ENCODE peak calls at places on chromosomes 2 and 18, in six cellular contexts. A is HCT116, V is H1, P is K562, E is HepG2, F is GM12878. W is an unnamed sample.

GRCh38 chr18:68391801-68392200 is 323.1 kb downstream of the TMX3 start:
- DNase-seq in A (no peak), V (no peak), P (no peak), E (no peak), F (no peak), W (no peak)

GRCh38 chr18:49733896-49734585 is 79.3 kb downstream of the ACAA2 start:
- DNase-seq in A (no peak), V (no peak), P (no peak), E (no peak), F (no peak), W (no peak)

GRCh38 chr18:63890950-63891304 is 3.4 kb downstream of the SERPINB2 start:
- DNase-seq in A (no peak), V (no peak), P (no peak), E (peak; percentile 51), F (no peak), W (peak; percentile 21)

GRCh38 chr2:67304300-67304890 is 92.7 kb upstream of the ETAA1 start:
- DNase-seq in A (no peak), V (no peak), P (no peak), E (no peak), F (no peak), W (no peak)

GRCh38 chr18:22493940-22494339 is 76.2 kb upstream of the CTAGE1 start:
- DNase-seq in A (no peak), V (no peak), P (no peak), E (no peak), F (no peak), W (no peak)

GRCh38 chr2:208657468-208657867 is 250.9 kb downstream of the PTH2R start:
- DNase-seq in A (peak; percentile 23), V (no peak), P (no peak), E (no peak), F (no peak), W (peak; percentile 13)

GRCh38 chr18:24108621-24109020 is 30.2 kb upstream of the CABYR start:
- DNase-seq in A (no peak), V (no peak), P (no peak), E (no peak), F (no peak), W (peak; percentile 57)

GRCh38 chr2:219661955-219662395 is 34.5 kb downstream of the SLC4A3 start:
- DNase-seq in A (no peak), V (no peak), P (peak; percentile 31), E (no peak), F (no peak), W (no peak)

GRCh38 chr2:174833737-174834136 is 69.5 kb upstream of the CHRNA1 start:
- DNase-seq in A (no peak), V (no peak), P (no peak), E (no peak), F (no peak), W (no peak)

GRCh38 chr2:82790277-82791021 is 1668.6 kb downstream of the SUCLG1 start:
- DNase-seq in A (no peak), V (no peak), P (no peak), E (peak; percentile 7), F (no peak), W (peak; percentile 8)

GRCh38 chr2:86393521-86394490 is 47.4 kb upstream of the KDM3A start:
- DNase-seq in A (peak; percentile 12), V (no peak), P (no peak), E (no peak), F (no peak), W (no peak)

GRCh38 chr2:1518891-1519530 is 105.7 kb downstream of the TPO start:
- DNase-seq in A (no peak), V (no peak), P (no peak), E (no peak), F (no peak), W (no peak)

GRCh38 chr2:170217778-170218251 is 39.9 kb downstream of the MYO3B start:
- DNase-seq in A (no peak), V (no peak), P (no peak), E (no peak), F (no peak), W (no peak)

GRCh38 chr2:170006592-170007327 is 171.2 kb upstream of the MYO3B start:
- DNase-seq in A (no peak), V (no peak), P (no peak), E (no peak), F (no peak), W (no peak)

GRCh38 chr2:83068706-83069105 is 1390.4 kb downstream of the SUCLG1 start:
- DNase-seq in A (no peak), V (no peak), P (no peak), E (no peak), F (no peak), W (no peak)

GRCh38 chr2:54394392-54394791 is 61.7 kb upstream of the SPTBN1 start:
- DNase-seq in A (no peak), V (no peak), P (no peak), E (no peak), F (peak; percentile 17), W (no peak)

GRCh38 chr2:10935953-10936942 is 24.5 kb downstream of the KCNF1 start:
- DNase-seq in A (peak; percentile 94), V (peak; percentile 58), P (peak; percentile 28), E (peak; percentile 98), F (no peak), W (peak; percentile 57)

GRCh38 chr2:44168684-44169154 is at the start of gene PPM1B:
- DNase-seq in A (no peak), V (peak; percentile 99), P (no peak), E (no peak), F (no peak), W (no peak)

GRCh38 chr2:192700934-192701333 is 506.2 kb upstream of the TMEFF2 start:
- DNase-seq in A (no peak), V (no peak), P (no peak), E (no peak), F (no peak), W (no peak)

GRCh38 chr2:234518986-234519642 is 22.2 kb upstream of the ARL4C start:
- DNase-seq in A (no peak), V (no peak), P (no peak), E (no peak), F (no peak), W (peak; percentile 10)

GRCh38 chr18:429030-429429 is 71.5 kb downstream of the COLEC12 start:
- DNase-seq in A (no peak), V (no peak), P (no peak), E (no peak), F (no peak), W (no peak)

GRCh38 chr2:72263781-72264060 is 116.1 kb upstream of the CYP26B1 start:
- DNase-seq in A (no peak), V (no peak), P (no peak), E (no peak), F (no peak), W (no peak)

GRCh38 chr2:53569957-53570727 is 197.5 kb upstream of the CHAC2 start:
- DNase-seq in A (no peak), V (no peak), P (no peak), E (no peak), F (no peak), W (peak; percentile 19)

GRCh38 chr2:102082591-102083586 is 59.7 kb upstream of the IL1R1 start:
- DNase-seq in A (peak; percentile 56), V (no peak), P (peak; percentile 29), E (peak; percentile 67), F (peak; percentile 88), W (no peak)

GRCh38 chr2:156065912-156066311 is 266.6 kb downstream of the NR4A2 start:
- DNase-seq in A (no peak), V (no peak), P (peak; percentile 22), E (peak; percentile 18), F (no peak), W (peak; percentile 56)

GRCh38 chr18:60892441-60892840 is 440.8 kb upstream of the CDH20 start:
- DNase-seq in A (no peak), V (no peak), P (no peak), E (no peak), F (no peak), W (no peak)

GRCh38 chr18:76604642-76605240 is 109.7 kb upstream of the ZNF516 start:
- DNase-seq in A (no peak), V (no peak), P (no peak), E (no peak), F (no peak), W (no peak)

GRCh38 chr2:181655519-181655918 is 1.4 kb downstream of the CERKL start:
- DNase-seq in A (no peak), V (no peak), P (no peak), E (no peak), F (no peak), W (no peak)

GRCh38 chr18:6954501-6954900 is 163.1 kb downstream of the LAMA1 start:
- DNase-seq in A (no peak), V (no peak), P (no peak), E (no peak), F (no peak), W (no peak)

GRCh38 chr2:9800975-9801723 is 42.1 kb upstream of the TAF1B start:
- DNase-seq in A (no peak), V (no peak), P (peak; percentile 69), E (peak; percentile 30), F (no peak), W (no peak)
- TF ChIP-seq JUND in A (no peak), V (no peak), P (no peak), E (no peak), F (no peak), W (no peak)

DNA sequence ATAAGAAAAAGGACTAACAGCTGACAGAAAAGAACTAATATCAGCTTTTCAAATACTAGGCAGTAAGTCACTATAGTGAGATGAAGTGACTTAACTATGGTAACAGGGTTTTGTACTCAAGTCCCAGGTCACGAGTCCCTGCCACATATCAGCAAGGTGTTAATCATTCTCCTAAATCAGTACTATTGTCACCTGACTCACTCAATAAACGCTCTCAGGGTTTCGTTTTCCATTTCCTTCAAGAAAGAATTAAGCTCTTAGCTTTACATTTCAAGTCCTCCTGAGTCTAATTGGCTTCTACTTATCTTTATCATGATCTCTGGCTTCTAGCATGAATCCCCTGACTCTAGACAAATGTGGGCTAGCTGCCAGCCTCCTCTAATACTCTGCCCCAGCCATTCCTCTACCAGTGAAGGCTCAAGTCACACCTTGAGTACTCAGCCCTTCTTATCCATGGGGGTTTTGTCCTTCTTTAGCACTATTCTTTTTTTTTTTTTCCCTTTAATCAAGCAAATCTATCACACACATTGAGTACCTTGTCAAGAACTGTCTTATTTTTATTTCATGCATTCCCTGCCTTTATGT is 20.1 kb downstream of the BUB1 start:
- DNase-seq in A (no peak), V (no peak), P (no peak), E (no peak), F (no peak), W (no peak)
- TF ChIP-seq JUND in A (no peak), V (no peak), P (no peak), E (no peak), F (no peak), W (no peak)

GRCh38 chr18:44897445-44898215 is 216.9 kb downstream of the SETBP1 start:
- DNase-seq in A (no peak), V (no peak), P (no peak), E (no peak), F (no peak), W (no peak)
- TF ChIP-seq JUND in A (no peak), V (no peak), P (no peak), E (no peak), F (no peak), W (no peak)

GRCh38 chr2:239994086-239994485 is 31.1 kb downstream of the NDUFA10 start:
- DNase-seq in A (no peak), V (no peak), P (no peak), E (no peak), F (no peak), W (no peak)

GRCh38 chr2:239990966-239991365 is 34.2 kb downstream of the NDUFA10 start:
- DNase-seq in A (no peak), V (no peak), P (no peak), E (no peak), F (no peak), W (no peak)

GRCh38 chr2:239993291-239993690 is 31.9 kb downstream of the NDUFA10 start:
- DNase-seq in A (no peak), V (no peak), P (no peak), E (no peak), F (no peak), W (no peak)

GRCh38 chr2:239991689-239992314 is 33.3 kb downstream of the NDUFA10 start:
- DNase-seq in A (peak; percentile 27), V (no peak), P (peak; percentile 31), E (peak; percentile 48), F (no peak), W (no peak)
- TF ChIP-seq JUND in A (no peak), V (no peak), P (no peak), E (no peak), F (no peak), W (no peak)

W was measured in T47D.